ENCODE peak calls at places on chromosome 15, in four cellular contexts. W is fibroblast of the aortic adventitia; S is CD8-positive, alpha-beta T cell; E is AG09309. G is an unnamed sample.

GRCh38 chr15:75842722-75843617 is at the start of gene UBE2Q2:
- DNase-seq in W (peak; percentile 57), S (peak; percentile 38), E (no peak), G (peak; percentile 62)

GRCh38 chr15:36109943-36110658 is 469.3 kb upstream of the CDIN1 start:
- DNase-seq in W (peak; percentile 58), S (no peak), E (peak; percentile 10), G (peak; percentile 15)

GRCh38 chr15:77018796-77019475 is 24.0 kb downstream of the PSTPIP1 start:
- DNase-seq in W (no peak), S (no peak), E (no peak), G (no peak)

GRCh38 chr15:36778516-36778915 is 199.1 kb downstream of the CDIN1 start:
- DNase-seq in W (peak; percentile 92), S (no peak), E (peak; percentile 97), G (no peak)

GRCh38 chr15:84894743-84895425 is 10.4 kb downstream of the SLC28A1 start:
- DNase-seq in W (no peak), S (no peak), E (no peak), G (no peak)

GRCh38 chr15:50046159-50046558 is 72.9 kb downstream of the ATP8B4 start:
- DNase-seq in W (no peak), S (no peak), E (no peak), G (no peak)

GRCh38 chr15:70023769-70024491 is 73.8 kb downstream of the TLE3 start:
- DNase-seq in W (peak; percentile 85), S (no peak), E (peak; percentile 47), G (peak; percentile 58)

GRCh38 chr15:98177950-98178848 is 217.7 kb downstream of the ARRDC4 start:
- DNase-seq in W (peak; percentile 86), S (no peak), E (peak; percentile 16), G (peak; percentile 87)

GRCh38 chr15:97525809-97526208 is 434.7 kb upstream of the ARRDC4 start:
- DNase-seq in W (no peak), S (no peak), E (no peak), G (peak; percentile 5)

GRCh38 chr15:89494941-89495637 is 1.3 kb downstream of the RHCG start:
- DNase-seq in W (peak; percentile 16), S (no peak), E (no peak), G (no peak)

GRCh38 chr15:36156855-36157521 is 422.4 kb upstream of the CDIN1 start:
- DNase-seq in W (peak; percentile 48), S (no peak), E (peak; percentile 18), G (no peak)

GRCh38 chr15:88120021-88120420 is 136.5 kb downstream of the NTRK3 start:
- DNase-seq in W (no peak), S (no peak), E (no peak), G (no peak)

GRCh38 chr15:25092661-25093060 is 137.9 kb downstream of the SNRPN start:
- DNase-seq in W (peak; percentile 1), S (no peak), E (no peak), G (no peak)

GRCh38 chr15:84798436-84798946 is 18.7 kb upstream of the ALPK3 start:
- DNase-seq in W (no peak), S (no peak), E (no peak), G (no peak)

GRCh38 chr15:88542342-88542733 is 4.1 kb downstream of the DET1 start:
- DNase-seq in W (peak; percentile 42), S (no peak), E (no peak), G (no peak)

GRCh38 chr15:77623878-77624524 is 8.7 kb downstream of the LINGO1 start:
- DNase-seq in W (no peak), S (no peak), E (no peak), G (no peak)

GRCh38 chr15:90529369-90530249 is at the start of gene CRTC3:
- DNase-seq in W (peak; percentile 51), S (peak; percentile 28), E (no peak), G (peak; percentile 67)

GRCh38 chr15:79358069-79358468 is 47.2 kb downstream of the TMED3 start:
- DNase-seq in W (no peak), S (no peak), E (no peak), G (no peak)

GRCh38 chr15:101276501-101277037 is 716 bp downstream of the SELENOS start:
- DNase-seq in W (peak; percentile 51), S (no peak), E (no peak), G (no peak)
- TF ChIP-seq CTCF in W (peak; percentile 50), S (no peak), E (peak; percentile 38), G (no peak)

DNA sequence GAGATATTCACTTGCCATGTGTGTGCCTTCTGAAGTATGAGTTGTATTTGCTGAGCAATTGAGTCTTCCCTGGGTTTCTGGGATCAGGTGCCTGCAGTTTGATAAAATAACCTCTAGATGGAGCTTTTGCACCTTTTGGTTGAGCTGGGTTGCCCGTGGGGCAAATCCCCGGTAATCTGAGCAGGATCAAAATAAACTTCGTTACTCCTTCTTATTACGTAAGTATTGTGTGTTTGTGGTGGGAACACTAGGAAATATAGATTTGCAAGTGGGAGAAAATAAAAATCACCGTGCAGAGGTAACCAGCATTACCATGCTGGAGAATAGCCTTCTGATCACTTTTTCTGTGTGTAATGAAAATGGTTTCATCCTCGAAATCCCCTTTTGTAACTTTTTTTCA is 277.4 kb upstream of the NR2E3 start:
- DNase-seq in W (peak; percentile 49), S (no peak), E (no peak), G (peak; percentile 65)
- TF ChIP-seq CTCF in W (peak; percentile 60), S (no peak), E (peak; percentile 54), G (peak; percentile 85)

GRCh38 chr15:64895285-64896065 is 16.2 kb upstream of the ANKDD1A start:
- DNase-seq in W (peak; percentile 58), S (no peak), E (no peak), G (no peak)
- TF ChIP-seq CTCF in W (no peak), S (peak; percentile 31), E (no peak), G (no peak)

GRCh38 chr15:52764731-52765130 is 25.4 kb downstream of the ONECUT1 start:
- DNase-seq in W (no peak), S (no peak), E (no peak), G (no peak)

GRCh38 chr15:52762621-52763020 is 27.5 kb downstream of the ONECUT1 start:
- DNase-seq in W (no peak), S (no peak), E (no peak), G (no peak)

GRCh38 chr15:52760562-52760961 is 29.6 kb downstream of the ONECUT1 start:
- DNase-seq in W (no peak), S (no peak), E (no peak), G (no peak)

GRCh38 chr15:52759969-52760368 is 30.2 kb downstream of the ONECUT1 start:
- DNase-seq in W (no peak), S (no peak), E (no peak), G (no peak)

GRCh38 chr15:52765779-52766178 is 24.4 kb downstream of the ONECUT1 start:
- DNase-seq in W (no peak), S (no peak), E (no peak), G (no peak)
- TF ChIP-seq CTCF in W (peak; percentile 33), S (no peak), E (peak; percentile 28), G (no peak)

GRCh38 chr15:56532766-56533455 is 68.0 kb upstream of the MNS1 start:
- DNase-seq in W (no peak), S (no peak), E (no peak), G (no peak)
- TF ChIP-seq CTCF in W (no peak), S (no peak), E (no peak), G (no peak)

GRCh38 chr15:96460106-96460505 is 129.6 kb downstream of the NR2F2 start:
- DNase-seq in W (no peak), S (no peak), E (no peak), G (no peak)

GRCh38 chr15:96463376-96463775 is 132.9 kb downstream of the NR2F2 start:
- DNase-seq in W (no peak), S (no peak), E (no peak), G (no peak)

GRCh38 chr15:96457852-96458251 is 127.4 kb downstream of the NR2F2 start:
- DNase-seq in W (no peak), S (no peak), E (no peak), G (no peak)

GRCh38 chr15:96466548-96466947 is 136.0 kb downstream of the NR2F2 start:
- DNase-seq in W (no peak), S (no peak), E (no peak), G (no peak)

GRCh38 chr15:96462768-96463167 is 132.3 kb downstream of the NR2F2 start:
- DNase-seq in W (peak; percentile 24), S (no peak), E (no peak), G (no peak)
- TF ChIP-seq CTCF in W (peak; percentile 30), S (no peak), E (peak; percentile 29), G (no peak)

DNA sequence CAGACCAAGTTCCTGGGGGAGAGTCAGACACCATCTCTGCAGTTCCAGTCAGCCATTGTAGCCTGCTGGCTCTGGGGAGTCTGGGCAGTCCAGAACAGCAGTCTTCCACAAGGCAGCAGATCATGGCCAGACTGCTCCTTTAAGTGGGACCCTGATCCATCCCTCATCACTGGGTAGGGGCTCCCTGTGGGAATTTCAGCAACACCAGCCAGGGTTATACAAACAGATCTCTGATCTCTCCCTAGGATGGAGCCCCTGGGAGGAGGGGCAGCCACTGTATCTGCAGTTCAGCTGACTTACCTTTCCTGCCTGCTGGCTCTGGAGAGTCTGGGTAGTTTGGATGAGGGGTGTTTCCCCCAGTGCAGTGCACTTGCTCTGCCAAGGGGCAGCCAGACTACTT is 42.1 kb upstream of the UNC13C start:
- DNase-seq in W (no peak), S (no peak), E (no peak), G (no peak)
- TF ChIP-seq CTCF in W (no peak), S (no peak), E (no peak), G (no peak)

DNA sequence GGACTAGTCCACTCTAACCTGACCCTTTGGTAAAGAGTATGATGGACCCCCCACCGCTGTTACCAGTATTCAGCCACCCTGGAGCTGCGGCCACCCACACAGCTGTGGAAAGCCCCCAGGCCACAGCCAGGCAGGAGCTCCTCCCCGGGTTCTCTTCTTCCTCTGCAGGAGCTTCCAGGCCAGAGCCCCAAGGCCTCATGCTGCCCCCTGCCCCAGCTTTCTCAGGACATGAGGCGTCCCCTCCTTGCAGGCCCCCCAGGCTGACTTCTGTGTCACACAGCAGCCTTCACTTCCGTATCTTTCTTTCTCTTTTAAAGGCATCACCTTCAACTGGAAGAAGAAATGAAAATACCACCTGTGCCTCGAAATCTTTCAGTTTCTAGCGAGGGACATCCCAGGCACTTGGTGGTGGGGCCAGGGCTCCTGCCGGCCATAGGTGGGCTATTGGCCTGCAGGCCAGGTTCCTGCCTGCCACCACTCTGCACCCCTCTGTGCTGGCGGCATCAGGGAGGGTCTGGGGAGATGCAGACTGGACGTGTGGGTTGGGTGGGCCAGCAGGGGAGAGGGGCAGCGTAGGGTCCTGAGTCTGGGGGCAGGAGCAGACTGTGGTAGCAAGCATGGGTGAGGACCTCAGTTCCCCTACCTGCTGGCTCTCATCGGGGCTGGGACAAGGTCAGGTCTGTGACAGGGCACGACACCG is 19.9 kb downstream of the KLF13 start:
- DNase-seq in W (no peak), S (no peak), E (no peak), G (no peak)
- TF ChIP-seq CTCF in W (no peak), S (no peak), E (no peak), G (no peak)

GRCh38 chr15:38810686-38811085 is 246.1 kb upstream of the RASGRP1 start:
- DNase-seq in W (peak; percentile 15), S (no peak), E (no peak), G (no peak)

GRCh38 chr15:38814891-38815290 is 250.3 kb upstream of the RASGRP1 start:
- DNase-seq in W (no peak), S (no peak), E (no peak), G (no peak)

DNA sequence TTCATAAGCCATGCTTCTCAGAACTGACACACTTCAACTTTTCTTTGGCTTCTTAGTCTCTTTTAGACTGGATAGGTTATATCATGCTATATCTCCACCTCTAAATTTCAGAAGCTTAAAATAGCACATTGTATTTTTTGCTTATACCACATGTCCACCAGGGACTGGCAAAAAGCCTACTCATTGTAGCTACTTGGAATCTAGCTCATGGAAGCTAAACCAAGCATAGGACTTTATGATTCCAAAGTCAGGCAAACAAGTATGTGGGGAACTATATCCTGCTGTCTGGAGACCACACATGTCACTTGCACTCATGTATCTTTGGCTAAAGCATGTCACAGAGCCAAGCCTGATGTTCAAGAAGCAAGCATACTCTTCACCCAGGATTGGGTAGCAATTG is 245.0 kb upstream of the RASGRP1 start:
- DNase-seq in W (peak; percentile 64), S (no peak), E (no peak), G (no peak)
- TF ChIP-seq CTCF in W (peak; percentile 17), S (no peak), E (no peak), G (no peak)

G was measured in RWPE1.